ENCODE peak calls at places on chromosomes 1 and 21, in ten cellular contexts. Z, W, T, X, Q, I, C, G, D and L are unnamed samples.

GRCh38 chr1:241917487-241917886 is 40.1 kb upstream of the BECN2 start:
- DNase-seq in D (no peak), W (no peak), I (no peak), Q (no peak), C (no peak), Z (no peak), T (no peak), G (no peak), X (no peak), L (no peak)

GRCh38 chr1:167661527-167662436 is 31.8 kb downstream of the RCSD1 start:
- DNase-seq in T (no peak), X (no peak), W (no peak), Z (no peak), C (peak; percentile 95), I (no peak), Q (peak; percentile 92), D (no peak), G (no peak), L (no peak)

GRCh38 chr1:241462371-241462770 is 57.2 kb downstream of the FH start:
- DNase-seq in T (no peak), D (no peak), G (no peak), Q (no peak), I (no peak), C (no peak), X (no peak), Z (no peak), W (no peak), L (no peak)

GRCh38 chr1:200435200-200435780 is 25.5 kb upstream of the ZNF281 start:
- DNase-seq in D (no peak), T (no peak), Q (peak; percentile 46), G (no peak), C (peak; percentile 81), X (no peak), Z (no peak), W (no peak), I (no peak), L (no peak)

GRCh38 chr1:95238304-95238703 is 4.3 kb downstream of the RWDD3 start:
- DNase-seq in X (no peak), G (no peak), Z (no peak), Q (no peak), D (no peak), T (no peak), C (no peak), W (no peak), I (no peak), L (no peak)

GRCh38 chr1:113768916-113769598 is 9.8 kb upstream of the PHTF1 start:
- DNase-seq in Z (no peak), X (no peak), Q (no peak), D (no peak), C (no peak), G (peak; percentile 26), I (no peak), T (no peak), W (no peak), L (no peak)

GRCh38 chr1:161905269-161905884 is 118.3 kb downstream of the OLFML2B start:
- DNase-seq in C (no peak), Q (peak; percentile 33), G (peak; percentile 35), Z (no peak), X (no peak), I (no peak), D (no peak), W (no peak), T (no peak), L (no peak)

GRCh38 chr1:6181347-6181770 is 1.2 kb upstream of the CHD5 start:
- DNase-seq in Q (peak; percentile 21), D (no peak), G (no peak), C (peak; percentile 37), W (no peak), Z (no peak), X (no peak), I (no peak), T (no peak), L (no peak)

GRCh38 chr1:221381858-221382623 is 359.8 kb downstream of the DUSP10 start:
- DNase-seq in I (no peak), C (peak; percentile 41), Z (no peak), G (no peak), X (no peak), T (no peak), W (no peak), D (no peak), Q (peak; percentile 4), L (no peak)

GRCh38 chr1:168223681-168224515 is 1.9 kb upstream of the SFT2D2 start:
- DNase-seq in T (no peak), G (no peak), W (no peak), X (no peak), Q (no peak), I (no peak), Z (no peak), D (no peak), C (peak; percentile 62), L (no peak)

GRCh38 chr1:7266561-7266960 is 481.3 kb downstream of the CAMTA1 start:
- DNase-seq in X (no peak), Z (no peak), Q (no peak), G (no peak), C (peak; percentile 48), D (no peak), I (no peak), W (no peak), T (no peak), L (no peak)

GRCh38 chr1:86504895-86505625 is 36.3 kb downstream of the CLCA1 start:
- DNase-seq in D (no peak), Z (no peak), X (no peak), G (no peak), I (no peak), T (no peak), W (no peak), Q (no peak), C (no peak), L (peak; percentile 5)

GRCh38 chr1:32521165-32521564 is 18.1 kb upstream of the ZBTB8A start:
- DNase-seq in C (peak; percentile 27), D (no peak), Z (no peak), Q (peak; percentile 28), G (peak; percentile 6), X (no peak), I (no peak), W (no peak), T (no peak), L (peak; percentile 17)

GRCh38 chr21:42097860-42098259 is 26.7 kb downstream of the UMODL1 start:
- DNase-seq in T (no peak), X (no peak), G (peak; percentile 61), Z (peak; percentile 40), Q (peak; percentile 96), W (peak; percentile 90), I (peak; percentile 54), D (no peak), C (peak; percentile 99), L (no peak)

GRCh38 chr1:173057984-173058383 is 7.2 kb upstream of the TNFSF18 start:
- DNase-seq in W (no peak), C (no peak), X (no peak), I (no peak), Q (no peak), Z (no peak), G (peak; percentile 17), D (no peak), T (no peak), L (no peak)

GRCh38 chr1:97630968-97631367 is 289.9 kb downstream of the DPYD start:
- DNase-seq in I (no peak), G (no peak), C (peak; percentile 28), X (no peak), Z (no peak), Q (no peak), T (no peak), D (no peak), W (peak; percentile 34), L (peak; percentile 14)

GRCh38 chr1:69814926-69815325 is 247.2 kb downstream of the LRRC7 start:
- DNase-seq in T (no peak), Z (no peak), X (no peak), G (no peak), I (no peak), Q (no peak), D (no peak), W (no peak), C (no peak), L (no peak)

GRCh38 chr1:207658904-207659485 is 14.1 kb downstream of the CR1L start:
- DNase-seq in D (no peak), X (no peak), Z (no peak), G (no peak), T (no peak), I (no peak), W (no peak), C (no peak), Q (no peak), L (no peak)

GRCh38 chr1:59178339-59178744 is 118.6 kb upstream of the FGGY start:
- DNase-seq in C (peak; percentile 34), Q (peak; percentile 32), X (peak; percentile 50), G (no peak), Z (no peak), I (peak; percentile 43), T (no peak), D (no peak), W (no peak), L (no peak)

GRCh38 chr1:165225650-165226049 is 130.9 kb downstream of the LMX1A start:
- DNase-seq in T (no peak), I (no peak), C (no peak), Q (no peak), Z (no peak), G (no peak), W (no peak), X (no peak), D (no peak), L (no peak)

GRCh38 chr1:192877283-192877886 is 68.5 kb downstream of the RGS2 start:
- DNase-seq in Q (peak; percentile 38), D (no peak), W (no peak), X (no peak), I (no peak), T (no peak), G (no peak), Z (no peak), C (peak; percentile 74), L (no peak)

GRCh38 chr1:211698161-211699026 is 23.0 kb upstream of the NEK2 start:
- DNase-seq in Q (peak; percentile 39), D (peak; percentile 82), C (peak; percentile 72), G (peak; percentile 52), W (no peak), T (peak; percentile 79), Z (peak; percentile 49), X (peak; percentile 68), I (peak; percentile 29), L (peak; percentile 91)

GRCh38 chr1:148357037-148357436 is 126.1 kb downstream of the PPIAL4G start:
- DNase-seq in X (no peak), G (no peak), C (no peak), W (no peak), D (no peak), Q (no peak), I (no peak), T (no peak), Z (no peak), L (no peak)

GRCh38 chr21:33939224-33939623 is 23.6 kb upstream of the ATP5PO start:
- DNase-seq in T (no peak), D (no peak), C (no peak), Z (no peak), I (no peak), X (no peak), Q (no peak), G (no peak), W (peak; percentile 84), L (no peak)

GRCh38 chr1:209546390-209547080 is 37.0 kb upstream of the CAMK1G start:
- DNase-seq in I (no peak), Z (no peak), Q (no peak), X (no peak), W (no peak), C (no peak), T (no peak), G (no peak), D (no peak), L (no peak)

GRCh38 chr1:14939527-14940284 is 213.8 kb upstream of the TMEM51 start:
- DNase-seq in X (no peak), W (no peak), D (no peak), Z (no peak), T (no peak), I (no peak), Q (peak; percentile 54), C (peak; percentile 90), G (no peak), L (peak; percentile 30)

GRCh38 chr1:2279882-2280281 is 51.8 kb downstream of the SKI start:
- DNase-seq in Q (no peak), W (peak; percentile 32), G (no peak), T (no peak), X (no peak), Z (no peak), C (no peak), D (no peak), I (no peak), L (no peak)

GRCh38 chr1:240008298-240008697 is 83.4 kb upstream of the FMN2 start:
- DNase-seq in X (no peak), C (no peak), Q (no peak), D (no peak), G (no peak), W (no peak), T (no peak), Z (no peak), I (no peak), L (no peak)